ENCODE peak calls at places on chromosomes 2 and 18, in six cellular contexts. X is testis, J is stomach, U is AG10803, R is OCI-LY7, O is fibroblast of the aortic adventitia. K is an unnamed sample.

GRCh38 chr2:212913902-212914301 is 237.5 kb downstream of the IKZF2 start:
- DNase-seq in X (no peak), J (no peak), U (no peak), R (no peak), O (no peak), K (no peak)

GRCh38 chr2:163657257-163657656 is 78.6 kb downstream of the FIGN start:
- DNase-seq in X (no peak), J (no peak), U (peak; percentile 17), R (no peak), O (peak; percentile 67), K (no peak)

GRCh38 chr2:193357508-193357907 is 1162.8 kb upstream of the TMEFF2 start:
- DNase-seq in X (no peak), J (no peak), U (no peak), R (no peak), O (no peak), K (no peak)

GRCh38 chr18:23114171-23114881 is 21.0 kb upstream of the CABLES1 start:
- DNase-seq in X (no peak), J (no peak), U (no peak), R (no peak), O (no peak), K (no peak)

GRCh38 chr18:67669993-67670671 is 153.6 kb upstream of the DSEL start:
- DNase-seq in X (no peak), J (no peak), U (peak; percentile 98), R (no peak), O (peak; percentile 98), K (no peak)

GRCh38 chr2:29309090-29310054 is 194.2 kb downstream of the CLIP4 start:
- DNase-seq in X (peak; percentile 85), J (peak; percentile 56), U (peak; percentile 68), R (peak; percentile 67), O (peak; percentile 74), K (peak; percentile 56)

GRCh38 chr18:555705-556402 is 24.3 kb upstream of the CETN1 start:
- DNase-seq in X (no peak), J (no peak), U (peak; percentile 17), R (no peak), O (no peak), K (no peak)

GRCh38 chr2:204972606-204973336 is 427.5 kb downstream of the PARD3B start:
- DNase-seq in X (no peak), J (no peak), U (no peak), R (no peak), O (no peak), K (no peak)

GRCh38 chr2:127194447-127194846 is 25.7 kb downstream of the CYP27C1 start:
- DNase-seq in X (no peak), J (no peak), U (no peak), R (no peak), O (no peak), K (no peak)

GRCh38 chr2:140589273-140589672 is 1541.5 kb downstream of the LRP1B start:
- DNase-seq in X (no peak), J (no peak), U (no peak), R (no peak), O (peak; percentile 8), K (no peak)

GRCh38 chr2:7449287-7449686 is 532.1 kb downstream of the RNF144A start:
- DNase-seq in X (no peak), J (no peak), U (no peak), R (no peak), O (no peak), K (no peak)

GRCh38 chr2:172861163-172861562 is 125.5 kb downstream of the RAPGEF4 start:
- DNase-seq in X (no peak), J (no peak), U (no peak), R (no peak), O (no peak), K (no peak)

GRCh38 chr18:53534695-53535094 is 689.8 kb downstream of the MBD2 start:
- DNase-seq in X (peak; percentile 45), J (no peak), U (peak; percentile 1), R (no peak), O (no peak), K (peak; percentile 26)

GRCh38 chr2:170953976-170954375 is 24.9 kb downstream of the GORASP2 start:
- DNase-seq in X (no peak), J (no peak), U (peak; percentile 13), R (no peak), O (no peak), K (no peak)

GRCh38 chr2:211789984-211790383 is 748.6 kb downstream of the ERBB4 start:
- DNase-seq in X (no peak), J (no peak), U (no peak), R (no peak), O (no peak), K (no peak)

GRCh38 chr18:51437280-51438271 is 240.1 kb upstream of the MEX3C start:
- DNase-seq in X (peak; percentile 31), J (no peak), U (no peak), R (no peak), O (no peak), K (no peak)

GRCh38 chr18:48902856-48903601 is 47.7 kb downstream of the SMAD7 start:
- DNase-seq in X (peak; percentile 37), J (no peak), U (peak; percentile 64), R (no peak), O (peak; percentile 88), K (peak; percentile 59)

GRCh38 chr2:42882756-42883155 is 90.4 kb upstream of the HAAO start:
- DNase-seq in X (no peak), J (no peak), U (no peak), R (no peak), O (no peak), K (no peak)

GRCh38 chr2:46983065-46983801 is 67.6 kb upstream of the MCFD2 start:
- DNase-seq in X (no peak), J (peak; percentile 33), U (peak; percentile 56), R (peak; percentile 94), O (peak; percentile 72), K (no peak)

GRCh38 chr2:68537872-68538271 is 70.5 kb downstream of the APLF start:
- DNase-seq in X (no peak), J (no peak), U (peak; percentile 4), R (no peak), O (peak; percentile 6), K (no peak)

GRCh38 chr2:120016800-120017199 is 3.9 kb downstream of the EPB41L5 start:
- DNase-seq in X (no peak), J (no peak), U (no peak), R (no peak), O (no peak), K (no peak)

GRCh38 chr18:11488175-11488574 is 121.2 kb upstream of the SLC35G4 start:
- DNase-seq in X (no peak), J (no peak), U (peak; percentile 59), R (no peak), O (peak; percentile 16), K (no peak)

DNA sequence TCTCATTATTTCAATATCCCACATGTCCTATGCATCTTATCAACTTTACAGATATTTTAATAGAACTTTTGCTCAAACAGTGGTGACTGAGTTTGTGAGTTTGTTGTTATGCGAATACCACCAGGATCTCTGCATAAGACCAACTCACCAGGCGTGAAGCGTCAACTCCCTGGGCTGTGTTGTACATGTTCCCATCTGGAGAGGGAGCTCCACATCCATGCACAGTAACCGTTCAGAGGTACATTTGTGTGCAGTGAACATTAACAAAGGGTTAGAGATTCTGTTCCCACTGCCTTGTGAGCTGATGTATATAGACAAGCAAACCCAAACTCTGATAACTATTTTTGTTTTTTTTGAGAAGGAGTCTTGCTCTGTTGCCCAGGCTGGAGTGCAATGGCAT is 188.7 kb downstream of the MYT1L start:
- DNase-seq in X (no peak), J (no peak), U (no peak), R (no peak), O (no peak), K (no peak)
- TF ChIP-seq CTCF in X (no peak), J (no peak), U (no peak), R (no peak), O (no peak), K (no peak)

DNA sequence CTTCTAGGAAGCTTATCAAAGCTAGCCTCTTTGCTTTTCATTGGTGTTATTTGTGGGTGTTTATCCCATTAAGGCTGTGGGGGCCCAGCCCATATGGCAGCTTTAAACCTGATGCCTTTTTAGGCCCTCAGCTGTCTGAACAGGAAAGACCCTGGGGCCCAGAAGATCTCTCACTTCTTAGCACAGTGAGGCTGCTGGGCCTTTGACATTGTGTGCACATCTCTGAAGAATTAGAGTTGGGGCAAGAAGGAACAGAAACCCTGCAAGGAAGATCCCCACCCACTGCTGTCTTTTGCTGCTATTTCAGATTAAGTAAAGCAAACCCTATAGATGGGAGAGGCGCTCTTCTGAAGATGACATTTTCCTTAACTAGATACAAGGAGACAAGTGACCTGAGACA is 250.0 kb downstream of the SMAD2 start:
- DNase-seq in X (no peak), J (no peak), U (no peak), R (peak; percentile 1), O (no peak), K (no peak)
- TF ChIP-seq CTCF in X (no peak), J (no peak), U (no peak), R (no peak), O (no peak), K (no peak)

DNA sequence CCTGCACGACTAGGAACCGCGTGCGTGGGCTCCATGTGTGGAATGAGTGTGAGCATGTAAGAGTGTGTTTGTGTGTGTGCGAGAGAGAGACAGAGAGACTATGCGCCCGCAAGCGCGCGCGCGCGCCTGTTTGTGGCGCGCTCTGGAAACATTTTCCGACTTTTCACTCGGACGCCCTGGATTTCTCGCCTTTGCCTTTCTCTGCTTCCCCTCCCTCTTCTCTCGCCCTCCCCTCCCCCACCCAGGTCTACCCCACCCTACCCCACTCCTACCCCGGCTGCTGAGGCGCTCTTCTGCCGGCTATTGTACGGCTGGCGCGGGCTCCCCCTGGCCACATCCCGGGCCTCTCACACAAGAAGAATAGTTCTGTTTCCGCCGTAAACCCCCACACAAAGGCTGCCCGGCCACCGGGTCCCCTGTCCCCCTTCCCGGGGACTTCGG is 7.0 kb upstream of the SIX3 start:
- DNase-seq in X (no peak), J (no peak), U (no peak), R (no peak), O (no peak), K (no peak)
- TF ChIP-seq CTCF in X (no peak), J (no peak), U (no peak), R (no peak), O (no peak), K (no peak)

GRCh38 chr2:64750001-64750816 is 96.5 kb upstream of the SERTAD2 start:
- DNase-seq in X (peak; percentile 78), J (peak; percentile 58), U (peak; percentile 46), R (peak; percentile 63), O (peak; percentile 62), K (peak; percentile 72)

GRCh38 chr2:64748561-64748960 is 94.8 kb upstream of the SERTAD2 start:
- DNase-seq in X (no peak), J (no peak), U (no peak), R (peak; percentile 60), O (peak; percentile 26), K (no peak)

GRCh38 chr2:64751286-64752260 is 97.9 kb upstream of the SERTAD2 start:
- DNase-seq in X (peak; percentile 99), J (peak; percentile 44), U (no peak), R (peak; percentile 30), O (peak; percentile 99), K (peak; percentile 100)

GRCh38 chr2:64749446-64749845 is 95.7 kb upstream of the SERTAD2 start:
- DNase-seq in X (no peak), J (no peak), U (no peak), R (peak; percentile 63), O (no peak), K (no peak)

DNA sequence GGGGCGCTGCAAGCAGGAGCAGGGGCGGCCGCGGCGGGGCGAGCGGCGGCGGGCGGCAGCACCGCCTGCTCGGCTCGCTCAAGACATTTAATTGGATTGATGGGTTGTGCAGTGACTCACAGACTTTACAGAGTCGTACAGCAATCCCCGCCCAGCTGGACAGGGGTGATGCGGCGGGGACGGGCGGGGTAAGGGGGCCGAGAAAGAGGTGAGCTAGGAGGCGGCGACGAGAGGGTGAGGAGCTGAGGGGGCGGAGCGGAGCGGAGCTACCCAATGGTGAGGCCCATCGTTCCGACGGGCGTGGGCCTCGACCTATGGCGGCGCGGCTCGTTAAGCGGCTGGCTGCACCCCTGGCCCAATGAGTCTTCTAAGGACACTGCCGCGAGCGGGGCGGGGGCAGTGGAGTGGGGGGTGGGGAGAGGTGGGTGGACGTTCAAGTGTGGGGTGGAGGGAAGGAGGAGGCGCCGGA is 97.1 kb upstream of the SERTAD2 start:
- DNase-seq in X (no peak), J (peak; percentile 99), U (peak; percentile 100), R (peak; percentile 99), O (no peak), K (peak; percentile 100)
- TF ChIP-seq CTCF in X (no peak), J (no peak), U (no peak), R (peak; percentile 14), O (no peak), K (no peak)